ENCODE peak calls at places on chromosomes 1 and 21, in six cellular contexts. E, Q, J, G, W and T are unnamed samples. For H3K4me1, the result is how much of the 10 kb centered on the place peaks cover.

GRCh38 chr21:31191553-31191952 is 152.5 kb downstream of the TIAM1 start:
- DNase-seq in J (no peak), E (no peak), G (no peak), Q (no peak), W (no peak), T (no peak)

GRCh38 chr1:3453203-3453761 is 1.2 kb upstream of the ARHGEF16 start:
- DNase-seq in W (peak), Q (peak), G (peak), J (peak), E (peak), T (peak)

GRCh38 chr1:225877570-225877969 is 4.6 kb downstream of the TMEM63A start:
- DNase-seq in G (peak), W (peak), J (peak), Q (peak), E (peak), T (peak)

GRCh38 chr1:172529304-172529703 is 3.6 kb upstream of the SUCO start:
- DNase-seq in E (no peak), G (no peak), W (no peak), J (no peak), Q (no peak), T (no peak)

GRCh38 chr1:38526046-38526445 is 333.5 kb downstream of the RRAGC start:
- DNase-seq in J (no peak), G (no peak), Q (no peak), E (no peak), W (no peak), T (no peak)

GRCh38 chr1:28580706-28581530 is 11.1 kb upstream of the RAB42 start:
- DNase-seq in E (peak), G (peak), Q (peak), W (no peak), J (no peak), T (peak)

GRCh38 chr1:81414417-81415087 is 386.2 kb upstream of the ADGRL2 start:
- DNase-seq in G (no peak), Q (no peak), J (peak), W (peak), E (no peak), T (no peak)

GRCh38 chr1:113389356-113389952 is 861 bp upstream of the MAGI3 start:
- DNase-seq in E (no peak), Q (peak), W (no peak), G (no peak), J (no peak), T (no peak)

GRCh38 chr1:32546611-32547010 is 7.4 kb downstream of the ZBTB8A start:
- DNase-seq in G (no peak), E (no peak), J (no peak), Q (no peak), W (no peak), T (no peak)

GRCh38 chr1:239268007-239268406 is 118.4 kb upstream of the CHRM3 start:
- DNase-seq in G (no peak), W (no peak), E (no peak), Q (no peak), J (no peak), T (no peak)

GRCh38 chr1:216903389-216903754 is 180.1 kb upstream of the ESRRG start:
- DNase-seq in G (no peak), E (peak), J (no peak), Q (no peak), W (no peak), T (no peak)

GRCh38 chr1:3545363-3546047 is 65.8 kb downstream of the MEGF6 start:
- DNase-seq in E (no peak), W (no peak), Q (no peak), G (no peak), J (peak), T (no peak)

DNA sequence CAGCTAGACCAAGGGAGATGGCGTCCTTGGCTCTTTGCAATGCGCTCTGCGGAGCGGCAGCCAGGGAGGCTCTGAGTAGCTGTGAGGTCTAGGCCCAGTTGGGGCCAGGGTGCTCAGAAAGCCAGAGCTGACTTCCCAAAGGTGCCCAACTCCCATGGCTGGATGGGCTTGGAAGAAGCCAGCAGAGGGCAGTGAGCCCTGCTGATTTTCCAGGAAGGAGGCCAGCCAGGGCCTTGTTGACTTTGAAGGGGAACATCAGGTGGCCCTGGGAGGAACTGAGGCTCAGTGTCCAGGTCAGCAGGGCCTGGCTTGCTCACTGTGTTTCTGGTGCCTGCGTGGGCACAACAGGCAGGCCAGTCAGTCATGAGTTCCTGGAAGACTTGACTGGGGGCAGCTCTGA is 27.1 kb downstream of the CDCP2 start:
- DNase-seq in G (no peak), E (no peak), W (no peak), Q (no peak), J (peak), T (peak)
- TF ChIP-seq CTCF in G (peak), E (peak), W (no peak), Q (peak), J (peak), T (peak)

GRCh38 chr1:52756020-52756419 is 29.8 kb downstream of the ZYG11B start:
- DNase-seq in Q (no peak), G (no peak), W (no peak), E (no peak), J (no peak), T (no peak)

GRCh38 chr1:52759908-52760307 is 33.7 kb downstream of the ZYG11B start:
- DNase-seq in E (no peak), J (no peak), Q (no peak), G (no peak), W (no peak), T (no peak)
- H3K4me1 ChIP-seq in E (under half), J (under half), Q (under half), G (under half), W (under half), T (under half)

DNA sequence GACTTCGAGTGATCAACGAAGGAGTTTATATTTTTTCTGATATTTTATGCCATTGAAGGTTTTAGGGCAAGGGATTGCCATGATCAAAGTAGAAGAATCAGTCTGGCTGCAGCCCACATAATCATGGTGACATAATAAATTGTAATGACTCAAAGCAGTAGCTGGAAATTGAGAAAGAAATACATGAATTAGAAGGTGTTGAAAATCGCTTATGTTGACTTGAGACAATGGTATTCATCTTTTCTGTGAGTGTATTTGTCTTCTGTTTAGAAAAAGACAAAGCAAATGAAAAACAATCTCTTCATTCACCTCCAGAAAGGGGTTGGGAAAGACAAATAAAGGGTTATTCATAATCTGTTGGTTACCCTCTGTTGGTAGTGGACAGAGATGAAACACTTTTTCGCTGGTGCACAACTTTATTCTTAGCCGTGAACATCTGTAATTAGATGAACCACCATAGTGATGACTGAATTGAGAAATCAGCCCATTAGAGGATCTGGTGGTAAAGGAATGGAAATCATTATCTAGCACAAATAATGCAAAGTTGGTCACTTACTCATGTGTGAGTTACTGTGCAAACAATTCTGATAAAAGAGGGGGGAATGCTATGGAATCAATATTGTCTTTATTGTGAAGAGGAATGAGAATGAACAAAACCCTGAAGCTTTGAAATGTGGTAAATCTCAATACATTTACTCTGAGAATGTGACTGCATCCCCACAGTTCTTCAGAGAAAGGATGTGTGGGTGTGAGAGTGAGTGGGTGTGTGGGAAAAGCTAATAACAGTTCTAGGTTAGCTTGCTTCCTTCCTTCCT is 121.8 kb downstream of the NTNG1 start:
- DNase-seq in Q (no peak), G (no peak), E (peak), J (no peak), W (no peak), T (no peak)
- H3K4me3 ChIP-seq in Q (no peak), G (no peak), E (no peak), J (no peak), W (no peak), T (no peak)

GRCh38 chr1:214505134-214505533 is 46.3 kb downstream of the PTPN14 start:
- DNase-seq in Q (no peak), J (no peak), W (no peak), G (no peak), E (no peak), T (peak)
- TF ChIP-seq CTCF in Q (no peak), J (no peak), W (no peak), G (no peak), E (no peak), T (peak)

DNA sequence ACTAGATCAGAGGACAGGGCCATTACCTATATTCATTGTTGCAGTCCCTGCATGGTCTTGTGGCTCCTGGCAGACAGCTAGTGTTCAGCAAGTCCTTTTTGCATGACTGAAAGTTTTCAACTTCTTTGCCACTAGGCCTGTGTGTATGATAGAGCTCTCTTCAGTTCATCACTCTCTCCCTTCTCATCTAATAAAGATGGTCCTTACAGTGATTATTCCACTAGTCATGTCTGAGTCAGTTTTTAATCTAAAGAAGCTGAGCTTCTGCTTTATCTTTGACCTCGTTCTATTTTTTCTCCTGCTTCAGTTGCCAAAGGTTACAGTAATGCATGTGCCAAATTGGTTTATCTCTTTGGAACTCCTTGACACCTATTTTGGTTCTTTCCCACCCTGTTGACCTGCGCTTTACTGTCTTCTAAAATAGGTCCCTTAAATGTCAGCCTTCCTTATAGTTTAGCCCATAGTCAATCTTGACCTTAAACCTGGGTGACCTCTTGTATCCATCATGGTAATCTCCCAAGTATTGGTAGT is 6.4 kb downstream of the CXADR start:
- DNase-seq in Q (no peak), J (no peak), W (no peak), G (no peak), E (no peak), T (no peak)
- H3K4me1 ChIP-seq in Q (under half), J (under half), W (under half), G (under half), E (under half), T (half or more)

GRCh38 chr1:27044613-27045091 is 32.0 kb upstream of the TENT5B start:
- DNase-seq in W (peak), Q (peak), E (peak), G (peak), J (peak), T (peak)
- H3K4me3 ChIP-seq in W (no peak), Q (no peak), E (no peak), G (no peak), J (peak), T (no peak)